ENCODE peak calls at places on chromosomes 1 and 21, in six cellular contexts. O, D, P, W, I and Z are unnamed samples.

GRCh38 chr1:219847215-219847855 is 81.0 kb downstream of the SLC30A10 start:
- DNase-seq in O (peak; percentile 35), D (no peak), P (peak; percentile 77), W (no peak), I (no peak), Z (no peak)

GRCh38 chr1:203078478-203078877 is 7.3 kb downstream of the MYOG start:
- DNase-seq in O (no peak), D (no peak), P (no peak), W (no peak), I (no peak), Z (no peak)

GRCh38 chr1:92691937-92692336 is 93.0 kb downstream of the EVI5 start:
- DNase-seq in O (no peak), D (no peak), P (no peak), W (no peak), I (no peak), Z (no peak)

GRCh38 chr1:53519412-53519811 is 60.2 kb downstream of the DMRTB1 start:
- DNase-seq in O (no peak), D (no peak), P (no peak), W (no peak), I (peak; percentile 39), Z (no peak)

GRCh38 chr1:91611498-91611917 is 110.9 kb downstream of the CDC7 start:
- DNase-seq in O (no peak), D (no peak), P (peak; percentile 38), W (peak; percentile 40), I (no peak), Z (peak; percentile 46)

GRCh38 chr1:178273707-178274410 is 180.0 kb downstream of the RASAL2 start:
- DNase-seq in O (no peak), D (no peak), P (no peak), W (no peak), I (no peak), Z (no peak)

GRCh38 chr1:211920141-211920572 is 89.6 kb upstream of the LPGAT1 start:
- DNase-seq in O (no peak), D (no peak), P (peak; percentile 60), W (peak; percentile 55), I (peak; percentile 82), Z (no peak)

GRCh38 chr1:46401514-46401913 is 7.4 kb downstream of the FAAH start:
- DNase-seq in O (no peak), D (no peak), P (no peak), W (no peak), I (no peak), Z (no peak)

GRCh38 chr1:159935719-159936283 is 9.6 kb downstream of the IGSF9 start:
- DNase-seq in O (no peak), D (no peak), P (no peak), W (no peak), I (no peak), Z (no peak)

GRCh38 chr1:15090373-15090772 is 63.2 kb upstream of the TMEM51 start:
- DNase-seq in O (no peak), D (peak; percentile 31), P (peak; percentile 90), W (no peak), I (no peak), Z (peak; percentile 46)

GRCh38 chr1:234603221-234604204 is 6.5 kb downstream of the IRF2BP2 start:
- DNase-seq in O (no peak), D (no peak), P (no peak), W (no peak), I (peak; percentile 67), Z (no peak)

GRCh38 chr1:174077755-174078490 is 55.8 kb upstream of the RC3H1 start:
- DNase-seq in O (no peak), D (no peak), P (no peak), W (no peak), I (no peak), Z (no peak)

GRCh38 chr1:213474054-213474453 is 423.0 kb downstream of the RPS6KC1 start:
- DNase-seq in O (peak; percentile 85), D (no peak), P (no peak), W (no peak), I (peak; percentile 47), Z (no peak)

GRCh38 chr1:82950606-82951200 is 1048.2 kb downstream of the TTLL7 start:
- DNase-seq in O (no peak), D (no peak), P (no peak), W (no peak), I (no peak), Z (no peak)

GRCh38 chr1:161495490-161495889 is 9.8 kb upstream of the FCGR2A start:
- DNase-seq in O (no peak), D (no peak), P (no peak), W (no peak), I (no peak), Z (no peak)

GRCh38 chr1:194930132-194930531 is 1678.1 kb downstream of the KCNT2 start:
- DNase-seq in O (no peak), D (no peak), P (no peak), W (no peak), I (no peak), Z (no peak)

GRCh38 chr1:79777481-79778219 is 771.1 kb upstream of the ADGRL4 start:
- DNase-seq in O (no peak), D (no peak), P (no peak), W (no peak), I (no peak), Z (no peak)

GRCh38 chr21:15023782-15024181 is 41.0 kb downstream of the NRIP1 start:
- DNase-seq in O (no peak), D (no peak), P (no peak), W (no peak), I (no peak), Z (no peak)

GRCh38 chr1:215104283-215104682 is 21.7 kb downstream of the KCNK2 start:
- DNase-seq in O (no peak), D (no peak), P (no peak), W (no peak), I (no peak), Z (no peak)

GRCh38 chr1:54606990-54607325 is 16.4 kb downstream of the FAM151A start:
- DNase-seq in O (peak; percentile 39), D (no peak), P (no peak), W (no peak), I (no peak), Z (no peak)

GRCh38 chr1:78490861-78491310 is at the start of gene PTGFR:
- DNase-seq in O (peak; percentile 55), D (no peak), P (peak; percentile 20), W (no peak), I (peak; percentile 46), Z (peak; percentile 38)

GRCh38 chr1:26771285-26771642 is 16.5 kb upstream of the PIGV start:
- DNase-seq in O (no peak), D (no peak), P (no peak), W (no peak), I (no peak), Z (no peak)

GRCh38 chr1:26772687-26773086 is 15.1 kb upstream of the PIGV start:
- DNase-seq in O (no peak), D (no peak), P (no peak), W (peak; percentile 28), I (peak; percentile 84), Z (no peak)

GRCh38 chr1:26767714-26768113 is 20.0 kb upstream of the PIGV start:
- DNase-seq in O (no peak), D (no peak), P (no peak), W (no peak), I (no peak), Z (no peak)

GRCh38 chr1:26771643-26772321 is 16.0 kb upstream of the PIGV start:
- DNase-seq in O (no peak), D (peak; percentile 52), P (peak; percentile 28), W (peak; percentile 69), I (peak; percentile 95), Z (no peak)

GRCh38 chr1:26768755-26769154 is 19.0 kb upstream of the PIGV start:
- DNase-seq in O (no peak), D (no peak), P (no peak), W (no peak), I (peak; percentile 84), Z (no peak)
- H3K4me3 ChIP-seq in O (no peak overlapping the region), D (no peak overlapping the region), P (no peak overlapping the region), W (no peak overlapping the region), I (no peak overlapping the region), Z (no peak overlapping the region)

GRCh38 chr1:153682730-153683129 is 4.2 kb downstream of the NPR1 start:
- DNase-seq in O (no peak), D (no peak), P (no peak), W (no peak), I (no peak), Z (no peak)

GRCh38 chr1:153678519-153679336 is at the start of gene NPR1:
- DNase-seq in O (peak; percentile 91), D (no peak), P (peak; percentile 39), W (peak; percentile 48), I (peak; percentile 64), Z (no peak)

GRCh38 chr1:153677718-153678518 is 570 bp upstream of the NPR1 start:
- DNase-seq in O (peak; percentile 70), D (peak; percentile 22), P (peak; percentile 49), W (peak; percentile 69), I (peak; percentile 69), Z (no peak)

GRCh38 chr1:153679337-153680119 is 1.0 kb downstream of the NPR1 start:
- DNase-seq in O (peak; percentile 70), D (no peak), P (no peak), W (no peak), I (peak; percentile 33), Z (no peak)

GRCh38 chr1:153680120-153680403 is 1.6 kb downstream of the NPR1 start:
- DNase-seq in O (no peak), D (no peak), P (no peak), W (no peak), I (no peak), Z (no peak)
- H3K4me3 ChIP-seq in O (peak overlapping the region; percentile 58), D (no peak overlapping the region), P (no peak overlapping the region), W (no peak overlapping the region), I (no peak overlapping the region), Z (no peak overlapping the region)

GRCh38 chr1:8017495-8018310 is 8.4 kb downstream of the ERRFI1 start:
- DNase-seq in O (no peak), D (no peak), P (peak; percentile 53), W (no peak), I (peak; percentile 64), Z (no peak)
- H3K4me3 ChIP-seq in O (no peak overlapping the region), D (no peak overlapping the region), P (no peak overlapping the region), W (peak overlapping the region; percentile 11), I (no peak overlapping the region), Z (no peak overlapping the region)

DNA sequence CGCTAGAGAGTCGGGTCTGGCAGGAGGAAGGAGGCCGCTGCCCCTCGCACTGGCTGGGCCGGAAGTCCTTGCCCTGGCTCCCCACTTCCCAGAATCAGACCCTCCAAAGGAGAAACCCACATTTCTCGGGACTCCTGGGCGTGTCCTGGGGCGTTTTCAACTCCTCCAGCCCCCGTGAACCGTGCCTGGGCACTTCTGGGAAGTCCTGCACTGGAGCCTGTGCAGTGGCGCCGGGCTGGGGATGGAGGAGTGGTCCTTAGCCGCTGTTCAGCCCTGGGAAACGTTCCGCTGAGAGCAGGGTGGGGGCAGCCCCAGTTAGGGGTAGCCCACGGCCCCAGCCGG is 3.0 kb downstream of the IGSF21 start:
- DNase-seq in O (no peak), D (no peak), P (no peak), W (no peak), I (no peak), Z (no peak)
- H3K4me3 ChIP-seq in O (peak overlapping the region; percentile 33), D (no peak overlapping the region), P (peak overlapping the region; percentile 13), W (peak overlapping the region; percentile 25), I (peak overlapping the region; percentile 8), Z (no peak overlapping the region)